ENCODE peak calls at places on chromosomes 7 and 10, in eight cellular contexts. B is cardiac muscle cell, F is adrenal gland, N is body of pancreas, E is GM12878, M is HFF-Myc, P is astrocyte, D is heart left ventricle. T is an unnamed sample.
A peak's percentile ranks its signal among the peaks of the same experiment; 100 is the strongest.

GRCh38 chr10:124562425-124563060 is 100.9 kb downstream of the LHPP start:
- DNase-seq in B (no peak), F (no peak), N (no peak), E (no peak), M (no peak), P (no peak), D (no peak), T (no peak)

GRCh38 chr7:84256481-84256880 is 61.9 kb upstream of the SEMA3A start:
- DNase-seq in B (no peak), F (no peak), N (no peak), E (no peak), M (peak; percentile 64), P (no peak), D (no peak), T (no peak)

GRCh38 chr7:117219485-117219884 is 103.4 kb downstream of the WNT2 start:
- DNase-seq in B (peak; percentile 19), F (no peak), N (no peak), E (no peak), M (peak; percentile 74), P (peak; percentile 27), D (no peak), T (no peak)

GRCh38 chr10:103648951-103649532 is 155.5 kb downstream of the NEURL1 start:
- DNase-seq in B (peak; percentile 95), F (peak; percentile 93), N (peak; percentile 39), E (no peak), M (no peak), P (peak; percentile 74), D (peak; percentile 82), T (no peak)

GRCh38 chr7:109873296-109873695 is 1217.6 kb upstream of the LRRN3 start:
- DNase-seq in B (no peak), F (no peak), N (peak; percentile 16), E (no peak), M (no peak), P (no peak), D (no peak), T (no peak)

GRCh38 chr7:70620333-70621055 is 511.4 kb upstream of the GALNT17 start:
- DNase-seq in B (no peak), F (no peak), N (no peak), E (no peak), M (no peak), P (no peak), D (no peak), T (no peak)

GRCh38 chr7:69823151-69823744 is 225.0 kb downstream of the AUTS2 start:
- DNase-seq in B (no peak), F (no peak), N (no peak), E (no peak), M (no peak), P (no peak), D (no peak), T (no peak)

GRCh38 chr7:50633414-50633710 is 68.2 kb upstream of the DDC start:
- DNase-seq in B (peak; percentile 52), F (no peak), N (no peak), E (no peak), M (no peak), P (no peak), D (no peak), T (no peak)

GRCh38 chr10:61890881-61891409 is 10.6 kb upstream of the ARID5B start:
- DNase-seq in B (no peak), F (no peak), N (no peak), E (no peak), M (no peak), P (no peak), D (no peak), T (no peak)

GRCh38 chr7:66837007-66837406 is 84.0 kb upstream of the TMEM248 start:
- DNase-seq in B (peak; percentile 22), F (no peak), N (no peak), E (no peak), M (peak; percentile 43), P (no peak), D (no peak), T (peak; percentile 30)

GRCh38 chr7:111499027-111499426 is 63.3 kb downstream of the IMMP2L start:
- DNase-seq in B (peak; percentile 27), F (peak; percentile 33), N (no peak), E (no peak), M (peak; percentile 74), P (peak; percentile 80), D (no peak), T (no peak)

GRCh38 chr7:149719912-149720335 is 53.5 kb downstream of the ZNF467 start:
- DNase-seq in B (no peak), F (no peak), N (no peak), E (no peak), M (no peak), P (no peak), D (peak; percentile 62), T (peak; percentile 22)

GRCh38 chr10:57692255-57692980 is 575.3 kb downstream of the IPMK start:
- DNase-seq in B (peak; percentile 89), F (no peak), N (peak; percentile 17), E (no peak), M (peak; percentile 49), P (peak; percentile 88), D (no peak), T (no peak)

GRCh38 chr10:106609867-106610266 is 554.6 kb downstream of the SORCS1 start:
- DNase-seq in B (peak; percentile 5), F (no peak), N (no peak), E (no peak), M (no peak), P (no peak), D (no peak), T (no peak)

GRCh38 chr7:24216576-24217116 is 67.3 kb upstream of the NPY start:
- DNase-seq in B (peak; percentile 1), F (no peak), N (no peak), E (no peak), M (no peak), P (peak; percentile 89), D (no peak), T (no peak)

GRCh38 chr10:31037749-31038148 is 6.1 kb upstream of the ZNF438 start:
- DNase-seq in B (no peak), F (no peak), N (no peak), E (no peak), M (no peak), P (no peak), D (no peak), T (no peak)

GRCh38 chr7:71144963-71145362 is 13.0 kb downstream of the GALNT17 start:
- DNase-seq in B (no peak), F (no peak), N (no peak), E (no peak), M (no peak), P (peak; percentile 6), D (no peak), T (no peak)

GRCh38 chr7:4659551-4660286 is 22.4 kb upstream of the FOXK1 start:
- DNase-seq in B (no peak), F (no peak), N (no peak), E (no peak), M (no peak), P (no peak), D (no peak), T (no peak)

GRCh38 chr7:66307591-66308215 is 102.6 kb downstream of the TPST1 start:
- DNase-seq in B (peak; percentile 77), F (peak; percentile 70), N (peak; percentile 69), E (no peak), M (no peak), P (peak; percentile 85), D (no peak), T (no peak)

GRCh38 chr10:131853610-131853964 is 47.2 kb upstream of the PPP2R2D start:
- DNase-seq in B (no peak), F (no peak), N (no peak), E (no peak), M (no peak), P (no peak), D (no peak), T (no peak)

GRCh38 chr10:103510791-103511757 is 17.6 kb downstream of the NEURL1 start:
- DNase-seq in B (no peak), F (no peak), N (no peak), E (no peak), M (no peak), P (no peak), D (no peak), T (no peak)

GRCh38 chr10:33304553-33304952 is 29.9 kb downstream of the NRP1 start:
- DNase-seq in B (no peak), F (no peak), N (no peak), E (no peak), M (no peak), P (no peak), D (no peak), T (no peak)

GRCh38 chr7:94031865-94032264 is 27.7 kb upstream of the BET1 start:
- DNase-seq in B (no peak), F (no peak), N (no peak), E (no peak), M (no peak), P (no peak), D (no peak), T (no peak)

DNA sequence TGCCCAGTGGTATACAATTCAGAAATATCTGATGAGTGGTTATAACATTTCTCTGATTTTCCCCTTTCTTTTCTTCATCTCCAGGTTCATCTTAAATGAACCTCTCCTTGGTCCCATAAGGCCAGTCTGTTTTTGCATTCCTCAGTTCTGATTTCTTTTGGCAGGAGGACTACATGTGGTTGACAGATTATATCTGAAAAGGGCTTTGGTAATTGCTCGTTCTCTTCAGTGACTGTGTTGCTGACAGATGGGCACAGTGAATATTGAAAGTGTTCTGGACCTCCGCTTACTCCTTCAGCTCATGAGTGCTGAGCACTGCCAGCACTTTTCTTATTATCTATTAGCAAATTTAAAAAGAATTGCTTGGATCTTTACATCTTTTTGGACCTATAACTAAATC is 322.8 kb downstream of the EXOC4 start:
- DNase-seq in B (no peak), F (no peak), N (no peak), E (no peak), M (no peak), P (peak; percentile 24), D (no peak), T (no peak)
- TF ChIP-seq CTCF in B (no peak), F (no peak), N (no peak), E (no peak), M (no peak), P (no peak), D (no peak), T (no peak)

GRCh38 chr10:26310361-26310760 is 93.8 kb downstream of the GAD2 start:
- DNase-seq in B (no peak), F (no peak), N (no peak), E (no peak), M (no peak), P (no peak), D (no peak), T (no peak)
- H3K4me3 ChIP-seq in B (no peak overlapping the region), F (no peak overlapping the region), N (no peak overlapping the region), E (no peak overlapping the region), M (no peak overlapping the region), P (no peak overlapping the region), D (no peak overlapping the region), T (no peak overlapping the region)

GRCh38 chr7:126856691-126857291 is 395.9 kb downstream of the GRM8 start:
- DNase-seq in B (no peak), F (no peak), N (no peak), E (no peak), M (no peak), P (no peak), D (no peak), T (no peak)
- TF ChIP-seq CTCF in B (peak; percentile 16), F (peak; percentile 28), N (peak; percentile 41), E (peak; percentile 66), M (peak; percentile 11), P (peak; percentile 47), D (peak; percentile 31), T (peak; percentile 68)

GRCh38 chr10:60732240-60733188 is 45.8 kb upstream of the CDK1 start:
- DNase-seq in B (no peak), F (peak; percentile 9), N (peak; percentile 55), E (no peak), M (no peak), P (no peak), D (no peak), T (no peak)
- H3K4me3 ChIP-seq in B (peak overlapping the region; percentile 59), F (no peak overlapping the region), N (peak overlapping the region; percentile 66), E (peak overlapping the region; percentile 76), M (peak overlapping the region; percentile 34), P (peak overlapping the region; percentile 58), D (peak overlapping the region; percentile 48), T (peak overlapping the region; percentile 43)

GRCh38 chr10:94225589-94225988 is 137.2 kb downstream of the NOC3L start:
- DNase-seq in B (no peak), F (peak; percentile 33), N (no peak), E (no peak), M (no peak), P (no peak), D (no peak), T (no peak)
- TF ChIP-seq CTCF in B (peak; percentile 15), F (no peak), N (no peak), E (no peak), M (peak; percentile 20), P (peak; percentile 22), D (no peak), T (peak; percentile 10)